ENCODE peak calls at places on chromosomes 16 and 17, in eight cellular contexts. C, K, Y, R, W, P, T and D are unnamed samples.

GRCh38 chr17:32490101-32490482 is 3.3 kb downstream of the CDK5R1 start:
- DNase-seq in W (no peak), C (no peak), P (no peak), T (no peak), K (no peak), Y (peak), R (no peak), D (no peak)

GRCh38 chr16:86118467-86119307 is 219.7 kb downstream of the IRF8 start:
- DNase-seq in W (no peak), K (no peak), P (no peak), R (no peak), Y (no peak), T (no peak), C (peak), D (no peak)

GRCh38 chr16:24609740-24610420 is 70.5 kb downstream of the RBBP6 start:
- DNase-seq in C (peak), P (no peak), K (no peak), R (peak), T (no peak), W (peak), Y (peak), D (no peak)

GRCh38 chr16:6193718-6194117 is 1096.1 kb upstream of the EEF2KMT start:
- DNase-seq in R (peak), W (no peak), C (peak), K (no peak), Y (peak), P (no peak), T (no peak), D (no peak)

GRCh38 chr17:34638526-34639260 is 59.3 kb downstream of the TMEM132E start:
- DNase-seq in K (no peak), Y (no peak), T (no peak), R (no peak), W (no peak), C (no peak), P (no peak), D (no peak)

GRCh38 chr17:11278984-11279270 is 37.9 kb downstream of the SHISA6 start:
- DNase-seq in R (no peak), Y (no peak), K (no peak), W (no peak), C (no peak), T (no peak), P (no peak), D (no peak)

GRCh38 chr16:60230666-60231065 is 1496.5 kb upstream of the GOT2 start:
- DNase-seq in P (no peak), K (no peak), C (peak), Y (no peak), W (no peak), R (no peak), T (no peak), D (no peak)

GRCh38 chr16:50946606-50947005 is 204.5 kb downstream of the SALL1 start:
- DNase-seq in K (no peak), P (no peak), R (no peak), T (no peak), W (no peak), Y (no peak), C (no peak), D (no peak)

GRCh38 chr17:79942591-79943353 is 92.9 kb downstream of the TBC1D16 start:
- DNase-seq in T (no peak), W (peak), K (no peak), C (peak), R (no peak), P (no peak), Y (no peak), D (no peak)

GRCh38 chr17:6439951-6440350 is 4.3 kb upstream of the PIMREG start:
- DNase-seq in T (no peak), P (no peak), W (no peak), K (no peak), Y (peak), C (no peak), R (peak), D (no peak)